ENCODE peak calls at places on chromosomes 5 and 9, in nine cellular contexts. E is B cell, N is A549, J is kidney, M is endodermal cell, Q is NB4, Z is epithelial cell of esophagus, Y is Caco-2, R is fibroblast of lung. B is an unnamed sample.
A peak's percentile ranks its signal among the peaks of the same experiment; 100 is the strongest.

GRCh38 chr5:136424835-136425694 is 59.7 kb upstream of the TRPC7 start:
- DNase-seq in E (peak; percentile 4), N (peak; percentile 66), J (peak; percentile 84), M (peak; percentile 97), Q (peak; percentile 70), Z (peak; percentile 76), Y (peak; percentile 83), R (peak; percentile 31), B (peak; percentile 64)

GRCh38 chr5:181121675-181122561 is 9.1 kb downstream of the OR2V1 start:
- DNase-seq in E (no peak), N (peak; percentile 28), J (no peak), M (no peak), Q (peak; percentile 33), Z (no peak), Y (no peak), R (no peak), B (no peak)

GRCh38 chr5:78361226-78361993 is 993 bp downstream of the SCAMP1 start:
- DNase-seq in E (peak; percentile 30), N (peak; percentile 68), J (peak; percentile 63), M (peak; percentile 71), Q (peak; percentile 84), Z (peak; percentile 67), Y (peak; percentile 51), R (peak; percentile 75), B (peak; percentile 84)

GRCh38 chr9:29439961-29440360 is 1866.7 kb upstream of the C9orf72 start:
- DNase-seq in E (no peak), N (no peak), J (no peak), M (no peak), Q (no peak), Z (peak; percentile 58), Y (no peak), R (peak; percentile 28), B (no peak)

GRCh38 chr5:180286-180918 is 10.9 kb upstream of the LRRC14B start:
- DNase-seq in E (no peak), N (no peak), J (peak; percentile 26), M (no peak), Q (no peak), Z (no peak), Y (no peak), R (no peak), B (no peak)

GRCh38 chr9:131500377-131500776 is 2.3 kb upstream of the POMT1 start:
- DNase-seq in E (no peak), N (no peak), J (no peak), M (no peak), Q (peak; percentile 53), Z (peak; percentile 50), Y (no peak), R (no peak), B (peak; percentile 21)

GRCh38 chr5:62143268-62144229 is 162.5 kb upstream of the KIF2A start:
- DNase-seq in E (no peak), N (peak; percentile 25), J (no peak), M (peak; percentile 44), Q (peak; percentile 22), Z (peak; percentile 55), Y (no peak), R (peak; percentile 22), B (peak; percentile 31)

GRCh38 chr5:72612810-72613209 is 105.6 kb upstream of the ZNF366 start:
- DNase-seq in E (no peak), N (no peak), J (no peak), M (no peak), Q (no peak), Z (no peak), Y (no peak), R (no peak), B (no peak)

GRCh38 chr9:91736311-91736710 is 213.7 kb downstream of the ROR2 start:
- DNase-seq in E (no peak), N (no peak), J (no peak), M (no peak), Q (no peak), Z (no peak), Y (no peak), R (no peak), B (no peak)

GRCh38 chr9:109166771-109167601 is at the start of gene FRRS1L:
- DNase-seq in E (no peak), N (no peak), J (no peak), M (peak; percentile 78), Q (no peak), Z (no peak), Y (no peak), R (peak; percentile 10), B (peak; percentile 44)

GRCh38 chr9:91059713-91060112 is 258.1 kb downstream of the SYK start:
- DNase-seq in E (no peak), N (no peak), J (no peak), M (no peak), Q (no peak), Z (peak; percentile 14), Y (no peak), R (no peak), B (no peak)

GRCh38 chr5:1052076-1052475 is 43.5 kb downstream of the NKD2 start:
- DNase-seq in E (no peak), N (no peak), J (peak; percentile 65), M (no peak), Q (no peak), Z (no peak), Y (no peak), R (no peak), B (no peak)

GRCh38 chr5:156367602-156368001 is 40.6 kb downstream of the SGCD start:
- DNase-seq in E (no peak), N (no peak), J (no peak), M (no peak), Q (peak; percentile 2), Z (peak; percentile 11), Y (no peak), R (peak; percentile 93), B (no peak)

GRCh38 chr5:1099931-1100651 is 11.8 kb downstream of the SLC12A7 start:
- DNase-seq in E (no peak), N (no peak), J (no peak), M (peak; percentile 72), Q (no peak), Z (no peak), Y (no peak), R (peak; percentile 13), B (no peak)

GRCh38 chr9:34375901-34376595 is 650 bp downstream of the MYORG start:
- DNase-seq in E (peak; percentile 73), N (peak; percentile 57), J (peak; percentile 85), M (peak; percentile 90), Q (peak; percentile 61), Z (peak; percentile 46), Y (peak; percentile 78), R (peak; percentile 38), B (peak; percentile 67)

DNA sequence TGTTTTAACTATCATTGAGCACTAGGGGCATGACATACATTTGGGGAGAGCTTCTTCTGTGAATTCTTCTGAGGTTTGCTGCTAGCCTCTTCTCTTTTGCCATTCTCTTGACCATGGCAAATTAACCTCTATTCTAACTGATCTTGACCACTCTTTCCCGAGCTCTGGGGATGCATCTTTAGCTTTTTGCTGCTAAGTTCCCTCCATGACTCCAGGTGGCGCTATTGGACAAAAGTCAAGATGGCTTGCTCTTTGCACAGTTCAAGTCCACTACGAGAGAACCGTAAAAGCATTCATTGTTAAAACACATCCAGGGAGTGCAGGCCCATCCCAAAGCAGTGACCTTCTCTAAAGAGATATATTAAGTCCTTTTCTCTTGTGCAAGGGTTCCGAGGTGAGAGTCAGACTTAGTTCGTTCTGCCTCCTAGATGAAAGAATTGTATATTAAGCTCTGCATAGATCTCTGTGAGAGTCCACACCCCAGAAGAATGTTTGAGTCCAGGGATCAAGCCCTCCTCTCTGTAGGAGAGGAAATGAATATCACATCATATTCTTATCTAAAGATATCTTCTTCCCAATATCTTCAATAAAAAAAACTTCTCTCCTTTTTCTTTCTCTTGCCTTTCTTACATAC is 1152.9 kb upstream of the CDH6 start:
- DNase-seq in E (no peak), N (peak; percentile 79), J (no peak), M (peak; percentile 81), Q (peak; percentile 79), Z (peak; percentile 69), Y (peak; percentile 56), R (peak; percentile 42), B (peak; percentile 39)
- TF ChIP-seq CTCF in E (no peak), N (peak; percentile 62), J (peak; percentile 59), M (peak; percentile 88), Q (peak; percentile 90), Z (peak; percentile 67), Y (peak; percentile 75), R (peak; percentile 63), B (peak; percentile 94)

DNA sequence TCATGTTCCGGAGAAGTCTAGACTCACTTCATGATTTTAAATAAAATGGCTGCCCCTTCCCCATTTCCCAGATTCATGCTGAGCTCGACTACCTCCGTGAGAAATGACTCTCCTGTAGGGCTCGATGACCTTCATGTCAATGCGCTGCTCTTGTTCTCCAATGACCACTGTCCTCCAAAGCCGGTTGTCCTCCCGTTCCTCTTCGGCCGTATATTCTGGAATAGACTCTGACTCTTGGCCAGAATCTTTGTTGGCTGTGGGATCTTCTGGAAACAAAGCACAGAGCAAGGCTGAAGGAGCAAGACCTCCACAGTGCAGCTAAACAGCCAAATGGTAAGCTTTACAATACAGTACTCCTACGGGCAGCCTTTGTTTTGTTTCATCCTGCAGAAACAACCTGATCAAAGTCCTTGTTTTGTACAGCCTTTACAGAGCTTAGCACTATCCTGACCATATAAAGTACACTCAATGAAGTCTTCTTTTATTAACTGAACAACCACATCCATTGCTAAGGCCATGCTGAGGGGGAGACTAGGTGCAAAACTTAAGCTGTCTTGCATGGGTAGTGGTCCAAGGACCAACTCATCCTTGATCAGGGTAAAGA is 119.5 kb upstream of the PCA3 start:
- DNase-seq in E (no peak), N (no peak), J (no peak), M (no peak), Q (no peak), Z (no peak), Y (no peak), R (no peak), B (no peak)
- TF ChIP-seq CTCF in E (no peak), N (no peak), J (no peak), M (no peak), Q (no peak), Z (no peak), Y (no peak), R (no peak), B (no peak)

GRCh38 chr5:126656397-126657007 is 55.8 kb downstream of the PHAX start:
- DNase-seq in E (peak; percentile 55), N (peak; percentile 59), J (no peak), M (no peak), Q (peak; percentile 63), Z (peak; percentile 55), Y (no peak), R (peak; percentile 36), B (peak; percentile 73)
- TF ChIP-seq CTCF in E (peak; percentile 89), N (peak; percentile 98), J (peak; percentile 81), M (peak; percentile 96), Q (peak; percentile 85), Z (peak; percentile 88), Y (peak; percentile 85), R (peak; percentile 92), B (peak; percentile 95)

DNA sequence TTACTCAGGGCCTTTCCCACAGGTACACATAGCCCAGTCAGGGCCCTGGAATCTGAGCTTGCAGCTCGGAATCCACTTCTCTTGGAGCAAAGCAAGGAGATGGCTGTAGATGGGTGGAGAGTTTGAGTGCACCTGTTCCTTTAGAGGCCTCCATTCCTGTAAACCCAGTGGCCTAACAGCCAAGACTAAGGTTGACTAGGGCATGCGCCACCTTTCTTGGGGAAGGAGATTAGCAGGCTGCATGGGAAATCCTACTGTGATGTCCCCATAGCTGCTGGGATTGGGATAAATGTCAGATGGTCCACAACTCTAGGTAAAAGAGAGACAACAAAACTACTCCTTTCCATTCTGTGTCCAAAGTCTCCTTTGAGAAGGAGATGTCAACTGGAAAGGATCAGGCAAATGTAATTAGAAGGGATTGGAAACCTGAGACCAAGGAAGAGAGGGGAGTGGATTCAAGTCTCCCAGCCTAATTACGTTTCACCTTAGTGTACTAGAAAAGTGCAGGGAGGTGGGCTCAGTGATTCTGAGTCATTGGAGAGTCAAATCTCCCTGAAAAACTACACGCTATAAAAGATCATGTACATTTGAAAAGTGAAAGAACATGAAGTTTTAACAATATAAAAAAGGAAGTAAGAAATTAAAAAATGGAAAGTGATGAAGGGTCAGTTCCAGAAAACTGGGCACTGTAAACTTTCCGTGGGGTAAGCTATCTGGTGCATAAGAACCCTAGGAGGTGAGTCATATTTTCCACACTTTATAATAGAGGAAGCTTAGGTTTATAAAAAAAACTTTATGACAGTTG is 104.2 kb downstream of the SEC61B start:
- DNase-seq in E (no peak), N (peak; percentile 9), J (no peak), M (peak; percentile 58), Q (peak; percentile 18), Z (peak; percentile 20), Y (no peak), R (peak; percentile 22), B (no peak)
- TF ChIP-seq CTCF in E (no peak), N (no peak), J (no peak), M (peak; percentile 63), Q (no peak), Z (no peak), Y (no peak), R (no peak), B (no peak)

B was measured in RWPE1.